ENCODE peak calls at places on chromosomes 16 and 17, in five cellular contexts. D is K562, X is GM12891, W is GM12878, A is H1. F is an unnamed sample.

GRCh38 chr16:21218135-21218534 is 6.8 kb upstream of the ZP2 start:
- DNase-seq in D (no peak), X (no peak), W (no peak), A (no peak), F (no peak)

GRCh38 chr17:48996696-48997102 is 486 bp upstream of the IGF2BP1 start:
- DNase-seq in D (peak; percentile 91), X (no peak), W (no peak), A (no peak), F (no peak)

GRCh38 chr16:78478267-78478821 is 378.9 kb downstream of the WWOX start:
- DNase-seq in D (no peak), X (no peak), W (no peak), A (peak; percentile 10), F (no peak)

GRCh38 chr17:36978810-36979584 is 30.2 kb downstream of the AATF start:
- DNase-seq in D (no peak), X (no peak), W (no peak), A (no peak), F (no peak)

GRCh38 chr16:80806957-80807356 is 2.6 kb upstream of the CDYL2 start:
- DNase-seq in D (no peak), X (no peak), W (no peak), A (no peak), F (no peak)

GRCh38 chr16:24729967-24730815 is 740 bp downstream of the TNRC6A start:
- DNase-seq in D (peak; percentile 76), X (no peak), W (no peak), A (no peak), F (no peak)

GRCh38 chr17:40522961-40523310 is 21.5 kb upstream of the TNS4 start:
- DNase-seq in D (no peak), X (no peak), W (no peak), A (no peak), F (no peak)

GRCh38 chr16:74192281-74192680 is 104.3 kb upstream of the PSMD7 start:
- DNase-seq in D (no peak), X (no peak), W (no peak), A (no peak), F (no peak)

GRCh38 chr16:47916266-47916665 is 239.5 kb downstream of the ABCC12 start:
- DNase-seq in D (no peak), X (no peak), W (no peak), A (no peak), F (no peak)

GRCh38 chr17:17781591-17782424 is 55.0 kb downstream of the SREBF1 start:
- DNase-seq in D (no peak), X (no peak), W (no peak), A (no peak), F (no peak)

GRCh38 chr16:79752421-79752820 is 151.9 kb upstream of the MAF start:
- DNase-seq in D (no peak), X (no peak), W (no peak), A (no peak), F (no peak)

GRCh38 chr16:56933266-56933619 is 1.3 kb downstream of the HERPUD1 start:
- DNase-seq in D (no peak), X (no peak), W (no peak), A (no peak), F (no peak)

GRCh38 chr17:29722411-29723198 is 99.9 kb upstream of the CORO6 start:
- DNase-seq in D (peak; percentile 51), X (no peak), W (peak; percentile 96), A (no peak), F (peak; percentile 31)

GRCh38 chr16:46996391-46996790 is 22.9 kb upstream of the DNAJA2 start:
- DNase-seq in D (no peak), X (no peak), W (no peak), A (no peak), F (no peak)

GRCh38 chr16:67800252-67801046 is 5.9 kb downstream of the RANBP10 start:
- DNase-seq in D (peak; percentile 44), X (no peak), W (no peak), A (no peak), F (no peak)

GRCh38 chr17:44796731-44797130 is 33.4 kb downstream of the GJC1 start:
- DNase-seq in D (no peak), X (no peak), W (no peak), A (no peak), F (no peak)

GRCh38 chr16:67068212-67068753 is 39.3 kb downstream of the CBFB start:
- DNase-seq in D (no peak), X (no peak), W (no peak), A (no peak), F (no peak)

GRCh38 chr17:45784583-45785372 is 658 bp downstream of the CRHR1 start:
- DNase-seq in D (peak; percentile 69), X (peak; percentile 57), W (no peak), A (no peak), F (peak; percentile 52)

GRCh38 chr17:74798239-74798707 is 22.1 kb upstream of the NAT9 start:
- DNase-seq in D (no peak), X (no peak), W (no peak), A (no peak), F (no peak)

GRCh38 chr17:48633266-48633816 is 7.2 kb upstream of the HOXB9 start:
- DNase-seq in D (no peak), X (no peak), W (no peak), A (no peak), F (no peak)

GRCh38 chr16:54287758-54288591 is 1.4 kb upstream of the IRX3 start:
- DNase-seq in D (no peak), X (no peak), W (no peak), A (no peak), F (no peak)

GRCh38 chr16:87880117-87880696 is 10.9 kb upstream of the SLC7A5 start:
- DNase-seq in D (no peak), X (no peak), W (no peak), A (no peak), F (no peak)

GRCh38 chr17:17988427-17988945 is 15.8 kb downstream of the DRC3 start:
- DNase-seq in D (no peak), X (no peak), W (no peak), A (no peak), F (no peak)

GRCh38 chr17:38873646-38874380 is 4.0 kb downstream of the LASP1 start:
- DNase-seq in D (no peak), X (no peak), W (no peak), A (no peak), F (no peak)

GRCh38 chr17:79085154-79085920 is 10.7 kb downstream of the ENGASE start:
- DNase-seq in D (no peak), X (no peak), W (no peak), A (no peak), F (no peak)

GRCh38 chr17:45394001-45394912 is 38.4 kb downstream of the ARHGAP27 start:
- DNase-seq in D (no peak), X (no peak), W (no peak), A (no peak), F (no peak)

GRCh38 chr16:55711959-55712876 is 56.4 kb downstream of the SLC6A2 start:
- DNase-seq in D (peak; percentile 59), X (peak; percentile 43), W (no peak), A (no peak), F (peak; percentile 25)

GRCh38 chr17:48792033-48792798 is 24.8 kb downstream of the TTLL6 start:
- DNase-seq in D (no peak), X (no peak), W (no peak), A (no peak), F (no peak)

GRCh38 chr16:89880477-89881367 is 7.3 kb downstream of the TCF25 start:
- DNase-seq in D (no peak), X (no peak), W (no peak), A (no peak), F (no peak)

GRCh38 chr16:21646721-21647561 is 5.5 kb downstream of the IGSF6 start:
- DNase-seq in D (no peak), X (peak; percentile 46), W (peak; percentile 99), A (no peak), F (peak; percentile 38)

GRCh38 chr16:84252214-84252613 is 12.4 kb upstream of the KCNG4 start:
- DNase-seq in D (no peak), X (no peak), W (no peak), A (no peak), F (no peak)

GRCh38 chr17:74442670-74443515 is 11.0 kb downstream of the GPRC5C start:
- DNase-seq in D (peak; percentile 62), X (no peak), W (no peak), A (no peak), F (no peak)

GRCh38 chr16:70253291-70254094 is 1.8 kb upstream of the EXOSC6 start:
- DNase-seq in D (peak; percentile 33), X (no peak), W (no peak), A (no peak), F (no peak)

DNA sequence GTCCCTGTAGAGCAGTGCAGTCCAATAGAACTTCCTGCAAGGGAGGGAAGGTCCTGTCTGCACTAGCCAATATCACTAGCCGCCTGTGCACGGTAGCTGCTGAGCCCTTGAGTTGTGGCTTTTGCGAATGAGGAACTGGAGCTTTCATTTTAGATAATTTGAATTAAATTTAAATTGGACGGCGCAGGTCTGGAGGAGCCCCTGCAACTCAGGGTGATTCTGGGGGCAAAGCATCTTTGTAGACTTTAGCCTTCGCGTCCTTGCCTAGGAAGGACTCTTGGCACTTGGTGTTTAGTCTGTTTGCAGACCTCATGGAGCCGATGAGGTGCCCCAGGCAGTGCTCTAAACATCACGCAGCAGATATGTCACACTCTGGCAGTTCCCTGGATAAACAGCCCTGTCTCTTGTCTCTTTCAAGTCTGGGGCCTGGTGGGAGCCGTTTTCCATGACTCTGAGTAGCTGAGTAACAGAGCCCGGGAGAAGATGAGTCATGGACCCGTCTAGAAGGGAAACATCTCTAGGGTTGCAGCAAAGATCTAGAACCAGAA is 122.1 kb downstream of the CCDC182 start:
- DNase-seq in D (no peak), X (no peak), W (peak; percentile 34), A (no peak), F (peak; percentile 37)
- TF ChIP-seq TAF1 in D (no peak), X (no peak), W (peak; percentile 49), A (no peak), F (no peak)

GRCh38 chr17:41966453-41967140 is at the start of gene CNP:
- DNase-seq in D (peak; percentile 95), X (peak; percentile 92), W (peak; percentile 49), A (no peak), F (peak; percentile 95)
- TF ChIP-seq POLR2A in D (peak; percentile 59), X (peak; percentile 56), W (peak; percentile 92), A (peak; percentile 53), F (peak; percentile 69)

GRCh38 chr17:7445011-7445927 is at the start of gene CHRNB1:
- DNase-seq in D (peak; percentile 89), X (no peak), W (no peak), A (peak; percentile 80), F (no peak)
- TF ChIP-seq TAF1 in D (no peak), X (no peak), W (no peak), A (peak; percentile 28), F (no peak)

GRCh38 chr17:59737324-59737723 is 29.9 kb downstream of the VMP1 start:
- DNase-seq in D (no peak), X (no peak), W (no peak), A (no peak), F (no peak)

GRCh38 chr17:59733697-59734096 is 26.2 kb downstream of the VMP1 start:
- DNase-seq in D (no peak), X (no peak), W (no peak), A (no peak), F (no peak)

GRCh38 chr17:59730268-59730834 is 22.9 kb downstream of the VMP1 start:
- DNase-seq in D (no peak), X (no peak), W (no peak), A (no peak), F (no peak)

DNA sequence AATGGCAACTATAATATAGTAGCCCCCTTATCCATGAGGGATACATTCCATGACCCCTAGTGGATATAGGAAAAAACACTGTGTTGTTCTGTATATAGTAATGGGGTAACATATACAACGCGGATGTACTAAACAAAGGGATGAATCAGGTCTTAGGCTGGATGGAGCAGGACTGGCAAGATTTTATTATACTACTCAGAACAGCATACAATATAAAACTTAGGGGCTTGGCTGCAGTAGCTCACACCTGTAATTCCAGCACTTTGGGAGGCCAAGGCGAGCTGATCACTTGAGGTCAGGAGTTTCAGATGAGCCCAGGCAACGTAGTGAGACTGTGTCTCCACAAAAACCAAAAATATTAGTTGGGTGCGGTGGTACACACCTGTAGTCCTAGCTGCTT is 26.8 kb downstream of the VMP1 start:
- DNase-seq in D (no peak), X (no peak), W (no peak), A (no peak), F (no peak)
- TF ChIP-seq POLR2A in D (no peak), X (no peak), W (no peak), A (no peak), F (no peak)

F was measured in GM12892.